ENCODE peak calls at places on chromosomes 2 and 18, in five cellular contexts. F is neural progenitor cell, S is H9, Y is IMR-90, V is kidney. U is an unnamed sample.

GRCh38 chr18:42196651-42197050 is 241.6 kb downstream of the PIK3C3 start:
- DNase-seq in F (no peak), S (no peak), Y (peak; percentile 7), V (no peak), U (no peak)

GRCh38 chr18:37341016-37341415 is 224.6 kb downstream of the CELF4 start:
- DNase-seq in F (no peak), S (no peak), Y (no peak), V (no peak), U (no peak)

GRCh38 chr2:84995826-84996225 is 24.9 kb downstream of the KCMF1 start:
- DNase-seq in F (no peak), S (no peak), Y (no peak), V (no peak), U (no peak)

GRCh38 chr2:239245872-239246701 is 154.7 kb downstream of the HDAC4 start:
- DNase-seq in F (no peak), S (no peak), Y (no peak), V (peak; percentile 89), U (peak; percentile 63)

GRCh38 chr2:40401896-40402295 is 50.0 kb downstream of the SLC8A1 start:
- DNase-seq in F (no peak), S (no peak), Y (peak; percentile 94), V (no peak), U (no peak)

GRCh38 chr2:8315766-8316165 is 366.1 kb upstream of the ID2 start:
- DNase-seq in F (peak; percentile 64), S (peak; percentile 57), Y (peak; percentile 44), V (no peak), U (no peak)

GRCh38 chr2:230898016-230898415 is 27.0 kb downstream of the GPR55 start:
- DNase-seq in F (no peak), S (peak; percentile 19), Y (no peak), V (no peak), U (no peak)

GRCh38 chr2:4219121-4219520 is 515.7 kb downstream of the DCDC2C start:
- DNase-seq in F (peak; percentile 23), S (no peak), Y (no peak), V (no peak), U (no peak)

GRCh38 chr2:226795281-226796011 is 4.2 kb downstream of the IRS1 start:
- DNase-seq in F (no peak), S (no peak), Y (peak; percentile 56), V (peak; percentile 82), U (peak; percentile 14)

GRCh38 chr2:127174977-127175376 is 45.1 kb downstream of the CYP27C1 start:
- DNase-seq in F (no peak), S (no peak), Y (peak; percentile 31), V (peak; percentile 90), U (peak; percentile 50)

GRCh38 chr18:44744206-44745180 is 63.8 kb downstream of the SETBP1 start:
- DNase-seq in F (peak; percentile 90), S (peak; percentile 62), Y (no peak), V (peak; percentile 85), U (peak; percentile 84)

GRCh38 chr2:85695121-85695520 is 963 bp downstream of the GNLY start:
- DNase-seq in F (no peak), S (no peak), Y (no peak), V (no peak), U (no peak)

GRCh38 chr2:165163771-165164170 is 40.1 kb downstream of the SCN3A start:
- DNase-seq in F (no peak), S (no peak), Y (peak; percentile 21), V (no peak), U (no peak)

DNA sequence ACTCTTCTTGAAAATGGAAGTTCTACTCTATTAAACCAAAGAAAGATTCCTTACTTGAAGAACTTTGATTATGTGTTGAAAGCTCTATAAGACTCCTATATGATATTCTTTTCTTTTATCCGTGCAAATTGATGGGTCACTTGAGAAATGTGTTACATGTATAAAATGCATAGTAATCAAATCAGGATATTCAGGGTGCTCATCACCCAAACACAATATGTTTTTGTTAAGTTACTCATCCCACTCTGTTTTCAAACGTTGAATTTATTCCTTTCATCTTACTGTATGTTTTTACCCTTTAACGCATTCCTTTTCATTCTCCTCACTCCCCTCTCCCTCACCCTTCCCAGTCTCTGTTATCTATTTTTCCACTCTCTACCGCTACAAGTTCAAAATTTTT is 305.5 kb upstream of the KYNU start:
- DNase-seq in F (no peak), S (no peak), Y (no peak), V (no peak), U (no peak)
- H3K9ac ChIP-seq in F (no peak overlapping the region), S (no peak overlapping the region), Y (no peak overlapping the region), V (no peak overlapping the region), U (no peak overlapping the region)

GRCh38 chr2:216017365-216017764 is 4.0 kb upstream of the MREG start:
- DNase-seq in F (no peak), S (no peak), Y (peak; percentile 33), V (no peak), U (peak; percentile 63)
- H3K9ac ChIP-seq in F (no peak overlapping the region), S (no peak overlapping the region), Y (no peak overlapping the region), V (no peak overlapping the region), U (no peak overlapping the region)

DNA sequence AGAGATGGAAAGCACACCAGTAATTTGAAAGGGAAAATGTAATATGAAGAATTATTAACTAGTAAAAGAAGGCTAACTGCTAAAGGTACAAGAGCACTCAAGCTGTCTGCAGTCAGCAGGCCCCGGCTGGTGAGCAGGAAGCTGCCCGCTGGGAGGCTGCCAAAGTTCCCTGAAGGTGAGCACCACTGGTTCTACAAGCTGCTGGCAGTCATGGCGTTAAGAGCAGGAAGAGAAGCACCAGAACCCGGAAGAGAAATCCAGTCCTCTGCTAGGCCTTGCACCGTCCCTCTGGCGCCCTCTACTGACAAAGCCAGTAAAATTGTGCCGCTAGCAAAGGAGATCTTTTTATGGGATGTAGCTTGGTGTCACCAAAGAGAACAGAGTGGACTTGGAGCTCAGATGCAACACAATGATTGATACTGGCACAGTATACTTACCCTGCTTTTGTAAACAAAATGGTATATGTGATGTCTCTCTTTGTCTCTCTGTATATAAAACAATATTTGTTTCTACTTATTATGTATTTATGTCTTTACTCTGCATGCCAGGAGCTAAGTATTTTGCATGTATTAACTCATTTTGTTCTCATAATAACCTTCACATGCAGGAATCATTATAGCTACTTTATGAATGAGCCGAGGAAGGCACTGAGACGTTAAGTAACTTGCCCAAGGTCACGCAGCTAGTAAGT is 28.1 kb upstream of the CASP8 start:
- DNase-seq in F (peak; percentile 82), S (peak; percentile 94), Y (peak; percentile 87), V (peak; percentile 96), U (peak; percentile 74)
- H3K9ac ChIP-seq in F (no peak overlapping the region), S (no peak overlapping the region), Y (peak overlapping the region; percentile 4), V (no peak overlapping the region), U (no peak overlapping the region)

GRCh38 chr18:74630804-74631203 is 33.1 kb downstream of the ZNF407 start:
- DNase-seq in F (no peak), S (no peak), Y (no peak), V (no peak), U (no peak)
- H3K9ac ChIP-seq in F (no peak overlapping the region), S (no peak overlapping the region), Y (no peak overlapping the region), V (no peak overlapping the region), U (no peak overlapping the region)

DNA sequence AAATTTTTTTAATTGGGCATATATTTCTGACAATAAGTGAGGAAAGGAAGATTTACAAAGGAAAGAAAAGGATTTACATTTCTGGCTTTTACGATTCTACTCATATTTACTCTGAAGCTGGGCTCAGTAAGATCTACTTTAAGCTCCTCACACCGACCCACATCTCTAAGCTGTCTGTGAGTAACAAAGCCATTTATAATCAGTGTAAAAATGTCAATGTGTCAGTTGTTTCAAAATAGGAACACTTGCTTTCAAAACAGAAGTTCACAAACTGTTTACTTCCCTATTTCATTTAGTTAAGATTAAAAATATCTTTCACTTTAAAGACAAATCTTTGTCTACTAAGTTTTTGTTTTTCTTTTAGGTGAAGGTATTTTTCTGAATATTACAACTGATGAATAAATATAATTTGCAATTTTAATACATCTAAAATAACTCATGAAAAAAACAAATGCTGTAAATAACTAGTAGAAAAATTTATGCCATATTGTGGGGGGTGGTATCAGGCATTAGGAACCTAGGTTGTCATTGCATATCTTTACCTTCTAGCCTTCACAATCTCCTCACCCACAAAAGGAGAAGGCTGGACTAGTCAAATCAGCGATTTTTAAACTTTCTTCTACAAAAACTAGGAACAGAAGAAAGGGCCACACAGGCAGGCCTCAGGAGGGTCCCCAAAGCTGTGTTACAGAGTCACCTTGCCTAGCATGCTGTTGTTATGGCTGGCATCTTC is 64.5 kb downstream of the TMEM131 start:
- DNase-seq in F (no peak), S (no peak), Y (no peak), V (no peak), U (no peak)
- H3K9ac ChIP-seq in F (no peak overlapping the region), S (no peak overlapping the region), Y (no peak overlapping the region), V (no peak overlapping the region), U (no peak overlapping the region)

DNA sequence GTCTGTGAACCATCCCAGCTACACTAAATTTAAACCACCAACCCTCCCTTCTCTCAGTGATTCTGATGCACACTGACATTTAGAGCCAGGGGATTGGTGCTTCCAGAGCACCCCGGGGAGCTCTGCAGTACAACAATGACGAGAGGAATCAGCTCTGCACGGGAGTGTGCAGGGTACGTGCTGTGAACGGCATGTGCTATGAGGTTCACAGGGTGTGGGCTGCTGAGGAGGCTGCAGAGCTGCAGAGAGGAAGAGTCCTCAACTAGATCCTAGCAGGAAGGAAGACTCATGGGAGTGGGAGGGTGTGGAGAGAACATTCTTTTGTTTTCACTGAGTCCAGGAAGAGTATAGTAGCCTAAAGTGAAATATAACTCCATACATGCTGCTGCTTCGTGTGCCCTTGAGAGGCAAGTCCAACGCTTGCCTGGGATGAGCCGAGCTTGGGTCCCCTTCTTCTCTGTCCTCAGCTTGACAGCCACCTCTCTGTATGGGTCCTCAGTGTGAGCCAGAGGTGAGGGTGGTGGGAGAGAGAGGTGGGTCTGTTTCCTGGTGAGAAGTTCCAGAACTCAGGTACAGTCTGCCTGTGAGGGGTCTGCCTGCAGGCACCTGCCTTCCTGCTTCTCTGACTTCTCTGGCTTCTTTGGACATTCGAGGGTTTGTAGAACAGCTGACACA is 118.8 kb downstream of the CTIF start:
- DNase-seq in F (peak; percentile 20), S (no peak), Y (no peak), V (no peak), U (no peak)
- H3K9ac ChIP-seq in F (no peak overlapping the region), S (no peak overlapping the region), Y (no peak overlapping the region), V (no peak overlapping the region), U (no peak overlapping the region)